ENCODE peak calls at places on chromosomes 13 and 19, in seven cellular contexts. C is NCI-H187; M is occipital lobe; K is thoracic aorta; N is T-cell; G is RCC 7860; X is activated CD4-positive, alpha-beta T cell treated with anti-CD3 and anti-CD28 coated beads, Interleukin-2, amount 50 U/mL, for 1 hour. S is an unnamed sample.

GRCh38 chr19:3693030-3693925 is 7.0 kb downstream of the PIP5K1C start:
- DNase-seq in N (no peak), G (no peak), X (no peak), M (no peak), C (no peak), K (no peak), S (no peak)

GRCh38 chr13:114134111-114134943 is 1.9 kb upstream of the RASA3 start:
- DNase-seq in G (peak), C (no peak), M (no peak), X (no peak), K (no peak), N (no peak), S (no peak)

GRCh38 chr19:1884719-1885334 is 469 bp downstream of the ABHD17A start:
- DNase-seq in M (no peak), C (no peak), N (no peak), K (no peak), X (no peak), G (peak), S (peak)

GRCh38 chr19:344625-345319 is at the start of gene MIER2:
- DNase-seq in K (peak), M (peak), X (peak), N (peak), G (peak), C (peak), S (peak)

GRCh38 chr19:29329460-29330134 is 116.6 kb upstream of the UQCRFS1 start:
- DNase-seq in C (no peak), K (no peak), N (no peak), G (no peak), M (no peak), X (no peak), S (peak)

GRCh38 chr13:97189943-97190342 is 32.2 kb upstream of the MBNL2 start:
- DNase-seq in X (no peak), C (peak), M (no peak), G (no peak), K (no peak), N (no peak), S (no peak)

GRCh38 chr19:51047031-51047335 is 12.2 kb upstream of the KLK12 start:
- DNase-seq in C (no peak), N (no peak), X (no peak), M (no peak), G (no peak), K (no peak), S (no peak)

GRCh38 chr13:77519808-77520207 is 15.7 kb upstream of the SCEL start:
- DNase-seq in C (no peak), N (no peak), G (peak), X (no peak), M (no peak), K (no peak), S (no peak)

GRCh38 chr13:44649118-44649455 is 73.0 kb upstream of the TSC22D1 start:
- DNase-seq in G (no peak), X (no peak), C (no peak), N (no peak), M (no peak), K (no peak), S (no peak)

GRCh38 chr19:8017808-8018207 is 12.4 kb upstream of the ELAVL1 start:
- DNase-seq in K (no peak), G (no peak), X (peak), M (no peak), C (no peak), N (no peak), S (no peak)